ENCODE peak calls at places on chromosomes 13 and 19, in five cellular contexts. L is heart right ventricle, K is endothelial cell, I is GM03348, J is HS-5. C is an unnamed sample.

GRCh38 chr13:63190742-63191141 is 1775.1 kb upstream of the PCDH20 start:
- DNase-seq in L (no peak), K (no peak), I (peak), J (peak), C (no peak)

GRCh38 chr19:12237143-12237839 is 57.4 kb downstream of the ZNF44 start:
- DNase-seq in L (no peak), K (no peak), I (no peak), J (no peak), C (no peak)

GRCh38 chr13:73984949-73985691 is 149.1 kb downstream of the KLF12 start:
- DNase-seq in L (peak), K (no peak), I (no peak), J (no peak), C (no peak)

GRCh38 chr13:25420161-25420560 is 48.4 kb downstream of the ATP8A2 start:
- DNase-seq in L (no peak), K (no peak), I (no peak), J (no peak), C (no peak)

GRCh38 chr13:105502193-105502592 is 1033.3 kb downstream of the EFNB2 start:
- DNase-seq in L (no peak), K (no peak), I (no peak), J (no peak), C (no peak)

GRCh38 chr13:20566424-20566916 is 487 bp upstream of the IFT88 start:
- DNase-seq in L (no peak), K (no peak), I (no peak), J (peak), C (peak)

GRCh38 chr13:90070362-90070761 is 1277.1 kb upstream of the MIR17HG start:
- DNase-seq in L (no peak), K (no peak), I (peak), J (no peak), C (no peak)

GRCh38 chr19:11887618-11888531 is at the start of gene ZNF69:
- DNase-seq in L (peak), K (no peak), I (peak), J (no peak), C (no peak)

GRCh38 chr13:110980921-110981320 is 66.1 kb upstream of the ANKRD10 start:
- DNase-seq in L (no peak), K (no peak), I (no peak), J (no peak), C (no peak)

GRCh38 chr19:51686171-51686570 is 7.0 kb upstream of the SPACA6 start:
- DNase-seq in L (no peak), K (no peak), I (no peak), J (no peak), C (no peak)

GRCh38 chr13:29131881-29132668 is 311.9 kb downstream of the MTUS2 start:
- DNase-seq in L (no peak), K (no peak), I (no peak), J (no peak), C (no peak)

GRCh38 chr13:59038824-59039223 is 1124.9 kb downstream of the DIAPH3 start:
- DNase-seq in L (no peak), K (no peak), I (no peak), J (no peak), C (no peak)

GRCh38 chr19:19866599-19867248 is 1.0 kb downstream of the ZNF253 start:
- DNase-seq in L (peak), K (peak), I (peak), J (no peak), C (peak)

GRCh38 chr13:48156466-48156865 is 61.6 kb upstream of the MED4 start:
- DNase-seq in L (no peak), K (no peak), I (no peak), J (no peak), C (no peak)

GRCh38 chr19:50357178-50358100 is 8.0 kb downstream of the NAPSA start:
- DNase-seq in L (peak), K (peak), I (peak), J (no peak), C (no peak)

GRCh38 chr19:44748426-44749254 is at the start of gene BCL3:
- DNase-seq in L (peak), K (no peak), I (peak), J (no peak), C (no peak)

GRCh38 chr19:38057954-38058690 is 151.1 kb downstream of the SIPA1L3 start:
- DNase-seq in L (no peak), K (no peak), I (no peak), J (no peak), C (no peak)

GRCh38 chr19:38059897-38060296 is 152.9 kb downstream of the SIPA1L3 start:
- DNase-seq in L (no peak), K (no peak), I (no peak), J (no peak), C (peak)

GRCh38 chr19:6963937-6964336 is 57.3 kb downstream of the MBD3L2B start:
- DNase-seq in L (no peak), K (no peak), I (no peak), J (no peak), C (no peak)

GRCh38 chr13:27954406-27954851 is 14.7 kb downstream of the CDX2 start:
- DNase-seq in L (no peak), K (no peak), I (no peak), J (no peak), C (no peak)

GRCh38 chr13:30847697-30848307 is 58.3 kb upstream of the MEDAG start:
- DNase-seq in L (peak), K (no peak), I (peak), J (peak), C (no peak)

GRCh38 chr19:474126-475078 is 13.6 kb upstream of the SHC2 start:
- DNase-seq in L (peak), K (no peak), I (no peak), J (no peak), C (no peak)

GRCh38 chr19:1929051-1929742 is 11.8 kb upstream of the CSNK1G2 start:
- DNase-seq in L (peak), K (peak), I (peak), J (no peak), C (peak)

GRCh38 chr19:16382775-16383543 is 58.3 kb downstream of the KLF2 start:
- DNase-seq in L (peak), K (peak), I (peak), J (peak), C (peak)

GRCh38 chr19:56919308-56919995 is 78.9 kb upstream of the PEG3 start:
- DNase-seq in L (no peak), K (no peak), I (no peak), J (no peak), C (no peak)

GRCh38 chr19:46932346-46932745 is 71.5 kb downstream of the ARHGAP35 start:
- DNase-seq in L (no peak), K (no peak), I (peak), J (peak), C (no peak)

C was measured in GM12864.